ENCODE peak calls at places on chromosomes 4 and X, in nine cellular contexts. M is AG10803; D is heart left ventricle; S is fibroblast of mammary gland; W is WTC11; R is epithelial cell of esophagus; Z is NCI-H748 treated with DMSO at 0.1 percent for 48 hours; A is activated T-helper 1 cell treated with anti-CD3 and anti-CD28 coated beads, Interleukin-12 subunit alpha, Interleukin-12 subunit beta, Interleukin-2, Interleukin-4 antibody, amounts not matched to agents 30 ng/mL and 10 ng/mL and 1 ng/mL, durations not matched to agents 14 hours and 24 hours and 36 hours; K is NCI-H774. E is an unnamed sample.

GRCh38 chr4:105352826-105353225 is 121.0 kb downstream of the PPA2 start:
- DNase-seq in M (no peak), D (no peak), S (peak), W (no peak), R (no peak), Z (no peak), A (no peak), K (no peak), E (no peak)

GRCh38 chr4:58111818-58112217 is 1001.6 kb upstream of the IGFBP7 start:
- DNase-seq in M (no peak), D (no peak), S (no peak), W (no peak), R (no peak), Z (no peak), A (no peak), K (no peak), E (no peak)

GRCh38 chr4:38004062-38004461 is 43.9 kb downstream of the PTTG2 start:
- DNase-seq in M (peak), D (no peak), S (no peak), W (no peak), R (no peak), Z (no peak), A (no peak), K (no peak), E (no peak)

GRCh38 chr4:4666693-4667642 is 125.1 kb upstream of the STX18 start:
- DNase-seq in M (peak), D (no peak), S (no peak), W (peak), R (no peak), Z (no peak), A (no peak), K (no peak), E (no peak)

GRCh38 chrX:149114874-149115273 is 390.2 kb downstream of the IDS start:
- DNase-seq in M (no peak), D (no peak), S (no peak), W (no peak), R (no peak), Z (no peak), A (no peak), K (no peak), E (no peak)

GRCh38 chrX:129823115-129823514 is 20.6 kb downstream of the ZDHHC9 start:
- DNase-seq in M (peak), D (peak), S (peak), W (peak), R (peak), Z (peak), A (peak), K (no peak), E (peak)

GRCh38 chr4:155392486-155393184 is 15.9 kb upstream of the MAP9 start:
- DNase-seq in M (peak), D (no peak), S (peak), W (no peak), R (peak), Z (no peak), A (no peak), K (no peak), E (no peak)

GRCh38 chr4:102815981-102816380 is 11.4 kb downstream of the UBE2D3 start:
- DNase-seq in M (peak), D (no peak), S (peak), W (no peak), R (peak), Z (no peak), A (no peak), K (no peak), E (no peak)

GRCh38 chr4:94536049-94536448 is 84.3 kb downstream of the PDLIM5 start:
- DNase-seq in M (no peak), D (no peak), S (no peak), W (no peak), R (no peak), Z (no peak), A (no peak), K (no peak), E (no peak)

GRCh38 chr4:94548571-94548970 is 96.8 kb downstream of the PDLIM5 start:
- DNase-seq in M (peak), D (peak), S (peak), W (no peak), R (peak), Z (no peak), A (no peak), K (no peak), E (no peak)

GRCh38 chr4:70183168-70183939 is 12.2 kb upstream of the ODAM start:
- DNase-seq in M (peak), D (no peak), S (peak), W (peak), R (peak), Z (peak), A (peak), K (no peak), E (no peak)

GRCh38 chrX:70452143-70452733 is 7.6 kb downstream of the DLG3 start:
- DNase-seq in M (peak), D (peak), S (peak), W (peak), R (peak), Z (peak), A (peak), K (peak), E (no peak)

GRCh38 chrX:54182194-54182863 is 725 bp downstream of the FAM120C start:
- DNase-seq in M (peak), D (peak), S (peak), W (peak), R (peak), Z (peak), A (peak), K (peak), E (peak)

GRCh38 chr4:212438-213174 is 88.3 kb downstream of the ZNF718 start:
- DNase-seq in M (peak), D (peak), S (peak), W (peak), R (peak), Z (no peak), A (no peak), K (no peak), E (no peak)

GRCh38 chr4:138627096-138627495 is 384.9 kb upstream of the SLC7A11 start:
- DNase-seq in M (no peak), D (no peak), S (peak), W (no peak), R (peak), Z (no peak), A (no peak), K (no peak), E (no peak)

GRCh38 chrX:134743121-134743520 is 84.8 kb upstream of the PLAC1 start:
- DNase-seq in M (peak), D (no peak), S (peak), W (no peak), R (no peak), Z (no peak), A (no peak), K (no peak), E (no peak)

GRCh38 chr4:15003891-15004700 is 1.8 kb downstream of the CPEB2 start:
- DNase-seq in M (peak), D (peak), S (no peak), W (peak), R (peak), Z (no peak), A (peak), K (no peak), E (peak)

GRCh38 chr4:13511101-13511500 is 27.0 kb upstream of the RAB28 start:
- DNase-seq in M (no peak), D (no peak), S (peak), W (no peak), R (no peak), Z (no peak), A (no peak), K (no peak), E (no peak)